ENCODE peak calls at places on chromosomes 1 and 21, in seven cellular contexts. H is right atrium auricular region; C is activated CD4-positive, alpha-beta T cell treated with anti-CD3 and anti-CD28 coated beads, Interleukin-2, amount 50 U/mL, for 1 hour; T is mesenteric fat pad; L is NCI-H510A; W is T-cell; S is effector CD4-positive, alpha-beta T cell. Z is an unnamed sample.

GRCh38 chr1:51750218-51750617 is 128.3 kb downstream of the NRDC start:
- DNase-seq in H (no peak), S (no peak), T (no peak), W (no peak), C (no peak), L (no peak), Z (no peak)

GRCh38 chr1:116878804-116879477 is 30.8 kb upstream of the PTGFRN start:
- DNase-seq in W (no peak), S (no peak), L (peak; percentile 81), T (no peak), C (no peak), H (no peak), Z (no peak)

GRCh38 chr1:185656663-185657062 is 77.5 kb upstream of the HMCN1 start:
- DNase-seq in S (no peak), H (no peak), W (no peak), L (no peak), T (no peak), C (no peak), Z (no peak)

GRCh38 chr1:37430074-37430985 is 44.0 kb upstream of the ZC3H12A start:
- DNase-seq in W (no peak), S (no peak), T (no peak), H (no peak), L (no peak), C (no peak), Z (no peak)

GRCh38 chr1:41713557-41714327 is 205.0 kb downstream of the HIVEP3 start:
- DNase-seq in T (no peak), L (peak; percentile 59), S (no peak), C (no peak), H (no peak), W (no peak), Z (no peak)

GRCh38 chr1:226714148-226714547 is 24.9 kb downstream of the ITPKB start:
- DNase-seq in T (no peak), H (no peak), W (no peak), C (no peak), L (no peak), S (no peak), Z (no peak)

GRCh38 chr1:168743001-168743400 is 14.0 kb upstream of the DPT start:
- DNase-seq in L (no peak), W (no peak), T (no peak), S (no peak), H (no peak), C (no peak), Z (no peak)

GRCh38 chr1:220922951-220923350 is 43.7 kb downstream of the HLX start:
- DNase-seq in T (no peak), S (no peak), H (no peak), W (no peak), L (no peak), C (no peak), Z (no peak)

GRCh38 chr21:41839387-41840000 is 39.6 kb downstream of the PRDM15 start:
- DNase-seq in T (peak; percentile 85), C (no peak), S (no peak), L (no peak), H (no peak), W (no peak), Z (no peak)